ENCODE peak calls at places on chromosome 1, in six cellular contexts. O is RWPE2; K is T-cell; I is CD4-positive, CD25-positive, alpha-beta regulatory T cell; U is Right ventricle myocardium inferior; A is activated naive CD8-positive, alpha-beta T cell treated with anti-CD3 and anti-CD28 coated beads, Interleukin-2, amount 10 ng/mL, durations not matched to agents 7 days and 5 days. Q is an unnamed sample.

GRCh38 chr1:28190337-28190979 is 14.0 kb upstream of the PTAFR start:
- ATAC-seq in O (no peak), A (no peak), U (no peak), I (no peak), K (no peak), Q (no peak)

GRCh38 chr1:33682371-33682770 is 181.5 kb upstream of the HMGB4 start:
- ATAC-seq in A (no peak), K (no peak), O (no peak), U (no peak), I (no peak), Q (no peak)

GRCh38 chr1:222643603-222643936 is 25.7 kb downstream of the MIA3 start:
- ATAC-seq in I (no peak), O (no peak), A (no peak), K (no peak), U (peak), Q (no peak)

GRCh38 chr1:16921391-16922185 is at the start of gene CROCC:
- ATAC-seq in U (no peak), A (peak), I (peak), K (peak), O (peak), Q (no peak)

GRCh38 chr1:11400155-11400554 is 78.8 kb upstream of the DISP3 start:
- ATAC-seq in U (no peak), K (no peak), A (no peak), O (no peak), I (no peak), Q (no peak)

GRCh38 chr1:91884459-91885290 is 1.3 kb downstream of the TGFBR3 start:
- ATAC-seq in O (peak), A (peak), I (peak), K (peak), U (peak), Q (no peak)

GRCh38 chr1:229972600-229973296 is 94.3 kb upstream of the GALNT2 start:
- ATAC-seq in I (no peak), K (no peak), U (no peak), O (no peak), A (no peak), Q (no peak)

GRCh38 chr1:55035904-55036303 is 3.4 kb upstream of the PCSK9 start:
- ATAC-seq in K (no peak), I (no peak), A (no peak), O (no peak), U (no peak), Q (no peak)

GRCh38 chr1:63774617-63775417 is 1.0 kb downstream of the ROR1 start:
- ATAC-seq in O (peak), K (no peak), I (no peak), U (peak), A (peak), Q (peak)

Q was measured in gastroesophageal sphincter.